ENCODE peak calls at places on chromosomes 3 and 15, in ten cellular contexts. D is transverse colon, M is fibroblast of lung, U is cardiac muscle cell, H is heart left ventricle, G is astrocyte, R is RWPE2, F is stomach, L is upper lobe of right lung, W is lung. B is an unnamed sample.
A peak's percentile ranks its signal among the peaks of the same experiment; 100 is the strongest.

GRCh38 chr3:13123765-13124164 is 50.5 kb upstream of the IQSEC1 start:
- DNase-seq in G (no peak), D (no peak), U (no peak), R (peak; percentile 34), H (no peak), M (no peak), L (no peak), W (no peak), F (no peak), B (no peak)

GRCh38 chr3:153066983-153067382 is 95.0 kb upstream of the RAP2B start:
- DNase-seq in R (no peak), F (no peak), G (no peak), M (no peak), H (no peak), D (no peak), L (no peak), U (no peak), W (no peak), B (no peak)

GRCh38 chr3:110808630-110809029 is 263.0 kb upstream of the NECTIN3 start:
- DNase-seq in F (no peak), G (peak; percentile 25), M (no peak), U (no peak), L (no peak), R (no peak), D (no peak), H (no peak), W (no peak), B (no peak)

GRCh38 chr15:92949604-92950249 is 49.6 kb downstream of the CHD2 start:
- DNase-seq in H (no peak), M (peak; percentile 11), U (no peak), R (no peak), F (no peak), G (no peak), W (no peak), L (no peak), D (no peak), B (no peak)

GRCh38 chr3:13687409-13687989 is 138.6 kb downstream of the FBLN2 start:
- DNase-seq in W (peak; percentile 44), H (no peak), L (no peak), F (no peak), R (no peak), G (no peak), U (peak; percentile 39), D (no peak), M (no peak), B (no peak)

GRCh38 chr3:30970183-30970582 is 75.7 kb upstream of the GADL1 start:
- DNase-seq in M (no peak), R (no peak), U (no peak), G (no peak), L (no peak), W (no peak), H (no peak), D (no peak), F (no peak), B (no peak)

GRCh38 chr3:143216709-143217182 is 97.2 kb downstream of the CHST2 start:
- DNase-seq in G (no peak), U (no peak), W (no peak), R (no peak), M (peak; percentile 22), L (no peak), F (no peak), D (no peak), H (no peak), B (no peak)

GRCh38 chr15:25057574-25057973 is 102.8 kb downstream of the SNRPN start:
- DNase-seq in M (no peak), R (no peak), F (peak; percentile 9), G (no peak), D (no peak), U (no peak), W (no peak), H (no peak), L (no peak), B (no peak)

GRCh38 chr3:123679712-123680386 is 95.0 kb upstream of the HACD2 start:
- DNase-seq in H (no peak), G (no peak), D (no peak), W (no peak), F (no peak), L (no peak), U (no peak), M (no peak), R (no peak), B (no peak)

GRCh38 chr3:41961061-41961749 is 698 bp downstream of the ULK4 start:
- DNase-seq in L (peak; percentile 79), W (peak; percentile 39), U (peak; percentile 78), H (peak; percentile 35), G (peak; percentile 56), R (peak; percentile 57), M (peak; percentile 64), F (peak; percentile 42), D (peak; percentile 40), B (no peak)

GRCh38 chr15:83285979-83286553 is 1.6 kb upstream of the BNC1 start:
- DNase-seq in G (peak; percentile 94), D (no peak), F (no peak), W (no peak), L (no peak), R (no peak), M (peak; percentile 58), H (no peak), U (no peak), B (no peak)

GRCh38 chr15:49926731-49927130 is 192.3 kb downstream of the ATP8B4 start:
- DNase-seq in G (no peak), W (no peak), H (no peak), U (no peak), D (no peak), R (no peak), L (no peak), M (no peak), F (no peak), B (no peak)

GRCh38 chr15:37100109-37100873 is at the start of gene MEIS2:
- DNase-seq in R (peak; percentile 92), W (peak; percentile 84), H (peak; percentile 95), M (peak; percentile 97), G (peak; percentile 97), L (peak; percentile 94), F (peak; percentile 87), D (peak; percentile 81), U (peak; percentile 98), B (peak; percentile 91)

GRCh38 chr3:146165844-146166243 is 4.9 kb upstream of the PLOD2 start:
- DNase-seq in M (no peak), H (no peak), D (no peak), R (no peak), W (no peak), L (no peak), G (no peak), F (no peak), U (no peak), B (no peak)

GRCh38 chr15:92880796-92881569 is 19.1 kb upstream of the CHD2 start:
- DNase-seq in M (peak; percentile 28), G (no peak), R (no peak), D (no peak), U (no peak), W (no peak), H (no peak), L (no peak), F (no peak), B (no peak)

GRCh38 chr3:73605861-73606260 is 18.9 kb downstream of the PDZRN3 start:
- DNase-seq in R (no peak), U (no peak), L (no peak), G (no peak), D (no peak), W (no peak), M (no peak), F (no peak), H (no peak), B (no peak)

GRCh38 chr3:197540961-197541377 is 14.8 kb downstream of the BDH1 start:
- DNase-seq in W (no peak), R (no peak), G (no peak), H (no peak), L (no peak), M (no peak), D (no peak), U (no peak), F (no peak), B (no peak)

GRCh38 chr15:70420421-70421196 is 322.9 kb upstream of the TLE3 start:
- DNase-seq in G (no peak), F (no peak), R (no peak), L (peak; percentile 22), W (no peak), H (no peak), M (no peak), D (no peak), U (peak; percentile 36), B (no peak)
- TF ChIP-seq CTCF in G (no peak), F (no peak), R (no peak), L (no peak), W (no peak), H (no peak), M (no peak), D (no peak), U (no peak), B (no peak)

GRCh38 chr15:69285834-69286233 is 12.9 kb upstream of the PAQR5 start:
- DNase-seq in M (no peak), L (no peak), W (no peak), R (no peak), H (no peak), F (no peak), G (no peak), D (no peak), U (no peak), B (no peak)

GRCh38 chr15:69292826-69293420 is 5.8 kb upstream of the PAQR5 start:
- DNase-seq in W (no peak), M (no peak), H (no peak), R (peak; percentile 53), L (no peak), F (no peak), U (no peak), D (no peak), G (no peak), B (no peak)

GRCh38 chr15:69290346-69291164 is 8.2 kb upstream of the PAQR5 start:
- DNase-seq in L (peak; percentile 92), R (peak; percentile 47), F (no peak), D (no peak), M (peak; percentile 41), H (peak; percentile 70), G (no peak), W (peak; percentile 85), U (no peak), B (peak; percentile 29)

GRCh38 chr15:69289312-69290146 is 9.2 kb upstream of the PAQR5 start:
- DNase-seq in M (no peak), D (no peak), L (peak; percentile 19), H (no peak), R (no peak), F (no peak), U (no peak), W (no peak), G (no peak), B (no peak)

GRCh38 chr15:69288531-69289311 is 10.0 kb upstream of the PAQR5 start:
- DNase-seq in M (no peak), F (no peak), W (peak; percentile 57), R (no peak), H (no peak), G (no peak), U (no peak), D (no peak), L (peak; percentile 80), B (no peak)
- H3K27ac ChIP-seq in M (no peak overlapping the region), F (no peak overlapping the region), W (no peak overlapping the region), R (no peak overlapping the region), H (no peak overlapping the region), G (no peak overlapping the region), U (no peak overlapping the region), D (peak overlapping the region; percentile 35), L (peak overlapping the region; percentile 73), B (no peak overlapping the region)

GRCh38 chr3:45957606-45958005 is 14.3 kb downstream of the CXCR6 start:
- DNase-seq in W (no peak), G (no peak), R (no peak), F (no peak), U (no peak), D (no peak), L (no peak), M (no peak), H (no peak), B (no peak)
- H3K36me3 ChIP-seq in W (peaks cover 53% of the 10 kb centered on the region), G (peaks cover 26% of the 10 kb centered on the region), R (peaks cover 73% of the 10 kb centered on the region), F (peaks cover 100% of the 10 kb centered on the region), U (peaks cover 69% of the 10 kb centered on the region), D (peaks cover 76% of the 10 kb centered on the region), L (peaks cover 100% of the 10 kb centered on the region), M (peaks cover 29% of the 10 kb centered on the region), H (peaks cover 100% of the 10 kb centered on the region), B (peaks cover 10% of the 10 kb centered on the region)

GRCh38 chr3:10933958-10934481 is 58.5 kb upstream of the SLC6A1 start:
- DNase-seq in H (no peak), G (peak; percentile 68), W (no peak), U (no peak), M (peak; percentile 15), D (no peak), F (no peak), L (peak; percentile 61), R (peak; percentile 55), B (no peak)
- TF ChIP-seq CTCF in H (no peak), G (no peak), W (no peak), U (no peak), M (no peak), D (no peak), F (no peak), L (no peak), R (no peak), B (no peak)

B was measured in tibial nerve.